ENCODE peak calls at places on chromosomes 12 and 14, in seven cellular contexts. M is NCI-H2171, B is astrocyte of the hippocampus, R is LNCaP clone FGC, F is MV-4-11, C is substantia nigra, X is NCI-H1105 treated with DMSO at 0.1 percent for 48 hours. A is an unnamed sample.

GRCh38 chr14:61151276-61151675 is 129.9 kb downstream of the TMEM30B start:
- DNase-seq in M (no peak), B (no peak), R (no peak), F (no peak), C (no peak), X (no peak), A (no peak)

GRCh38 chr14:59360923-59361794 is 104.0 kb downstream of the GPR135 start:
- DNase-seq in M (peak), B (peak), R (peak), F (peak), C (no peak), X (peak), A (peak)

GRCh38 chr14:54593860-54594259 is 26.9 kb downstream of the SAMD4A start:
- DNase-seq in M (no peak), B (no peak), R (no peak), F (no peak), C (no peak), X (no peak), A (no peak)

GRCh38 chr14:24135834-24136683 is at the start of gene PSME1:
- DNase-seq in M (peak), B (peak), R (peak), F (peak), C (peak), X (peak), A (peak)

GRCh38 chr12:24489939-24490338 is 459.0 kb downstream of the BCAT1 start:
- DNase-seq in M (no peak), B (no peak), R (no peak), F (no peak), C (no peak), X (no peak), A (no peak)

GRCh38 chr12:65606008-65606766 is 218.1 kb upstream of the HMGA2 start:
- DNase-seq in M (no peak), B (no peak), R (no peak), F (no peak), C (no peak), X (no peak), A (no peak)

GRCh38 chr12:1606021-1606622 is 11.7 kb upstream of the FBXL14 start:
- DNase-seq in M (peak), B (peak), R (peak), F (peak), C (no peak), X (peak), A (peak)

GRCh38 chr12:121465921-121466799 is 66.2 kb downstream of the RNF34 start:
- DNase-seq in M (peak), B (peak), R (no peak), F (peak), C (no peak), X (peak), A (no peak)

GRCh38 chr14:35742032-35742371 is 67.1 kb downstream of the RALGAPA1 start:
- DNase-seq in M (no peak), B (no peak), R (no peak), F (no peak), C (no peak), X (no peak), A (no peak)

GRCh38 chr12:2957816-2958431 is 1.3 kb upstream of the TEAD4 start:
- DNase-seq in M (no peak), B (no peak), R (no peak), F (no peak), C (no peak), X (no peak), A (no peak)

GRCh38 chr12:110141389-110141788 is 17.2 kb downstream of the IFT81 start:
- DNase-seq in M (no peak), B (no peak), R (no peak), F (peak), C (no peak), X (no peak), A (peak)

GRCh38 chr12:6766651-6767300 is 613 bp downstream of the PTMS start:
- DNase-seq in M (peak), B (peak), R (no peak), F (peak), C (no peak), X (peak), A (peak)

GRCh38 chr14:103008768-103009342 is 48.5 kb downstream of the CDC42BPB start:
- DNase-seq in M (no peak), B (peak), R (no peak), F (no peak), C (no peak), X (no peak), A (peak)

GRCh38 chr12:79420146-79420618 is 270.6 kb downstream of the PAWR start:
- DNase-seq in M (no peak), B (peak), R (peak), F (no peak), C (no peak), X (peak), A (no peak)

GRCh38 chr12:40224439-40225291 is at the start of gene LRRK2:
- DNase-seq in M (peak), B (peak), R (no peak), F (peak), C (no peak), X (peak), A (peak)

GRCh38 chr14:95075789-95076188 is 81.5 kb downstream of the DICER1 start:
- DNase-seq in M (no peak), B (no peak), R (no peak), F (no peak), C (no peak), X (no peak), A (no peak)

GRCh38 chr12:105378821-105379400 is 48.4 kb downstream of the C12orf75 start:
- DNase-seq in M (no peak), B (peak), R (no peak), F (no peak), C (no peak), X (peak), A (no peak)

GRCh38 chr12:49706351-49707126 is 666 bp downstream of the FMNL3 start:
- DNase-seq in M (peak), B (peak), R (no peak), F (no peak), C (no peak), X (no peak), A (no peak)

GRCh38 chr14:89041245-89041585 is 216.8 kb downstream of the TTC8 start:
- DNase-seq in M (peak), B (peak), R (peak), F (no peak), C (no peak), X (peak), A (peak)

A was measured in gastrocnemius medialis.